ENCODE peak calls at places on chromosomes 13 and 19, in ten cellular contexts. B is omental fat pad, K is A549, M is heart left ventricle, Y is HFF-Myc, T is transverse colon, Q is BE2C, G is astrocyte of the spinal cord, J is lung, I is stomach. C is an unnamed sample.

GRCh38 chr13:42650470-42650869 is 76.5 kb downstream of the TNFSF11 start:
- DNase-seq in B (no peak), K (no peak), M (no peak), Y (peak), T (no peak), Q (no peak), G (no peak), J (no peak), I (no peak), C (no peak)

GRCh38 chr19:10662384-10663251 is 8.5 kb downstream of the ILF3 start:
- DNase-seq in B (no peak), K (no peak), M (no peak), Y (no peak), T (no peak), Q (no peak), G (no peak), J (no peak), I (no peak), C (no peak)

GRCh38 chr13:22002893-22003292 is 332.0 kb downstream of the FGF9 start:
- DNase-seq in B (no peak), K (no peak), M (no peak), Y (no peak), T (no peak), Q (no peak), G (no peak), J (no peak), I (no peak), C (no peak)

GRCh38 chr13:58712191-58712590 is 1080.6 kb downstream of the PCDH17 start:
- DNase-seq in B (no peak), K (peak), M (no peak), Y (no peak), T (no peak), Q (no peak), G (no peak), J (no peak), I (no peak), C (peak)

GRCh38 chr19:11560404-11560988 is 1.5 kb upstream of the ELOF1 start:
- DNase-seq in B (no peak), K (peak), M (no peak), Y (peak), T (peak), Q (peak), G (peak), J (peak), I (peak), C (peak)

GRCh38 chr13:107866007-107866665 is 349.2 kb downstream of the LIG4 start:
- DNase-seq in B (no peak), K (peak), M (no peak), Y (no peak), T (no peak), Q (peak), G (peak), J (no peak), I (no peak), C (peak)

GRCh38 chr13:45833663-45834062 is 17.9 kb downstream of the SIAH3 start:
- DNase-seq in B (no peak), K (no peak), M (peak), Y (no peak), T (no peak), Q (no peak), G (peak), J (no peak), I (no peak), C (no peak)

GRCh38 chr13:97222934-97223710 is 989 bp downstream of the MBNL2 start:
- DNase-seq in B (no peak), K (no peak), M (no peak), Y (no peak), T (no peak), Q (no peak), G (no peak), J (no peak), I (no peak), C (no peak)

GRCh38 chr13:42477588-42478190 is 96.3 kb upstream of the TNFSF11 start:
- DNase-seq in B (no peak), K (no peak), M (peak), Y (no peak), T (no peak), Q (no peak), G (peak), J (no peak), I (no peak), C (no peak)

GRCh38 chr19:17309198-17309961 is at the start of gene DDA1:
- DNase-seq in B (peak), K (peak), M (peak), Y (peak), T (peak), Q (peak), G (peak), J (peak), I (peak), C (peak)

GRCh38 chr13:44867825-44868224 is 121.4 kb downstream of the NUFIP1 start:
- DNase-seq in B (no peak), K (no peak), M (no peak), Y (no peak), T (no peak), Q (no peak), G (no peak), J (no peak), I (no peak), C (no peak)

GRCh38 chr13:100753391-100753790 is 78.8 kb upstream of the TMTC4 start:
- DNase-seq in B (no peak), K (no peak), M (no peak), Y (no peak), T (no peak), Q (no peak), G (no peak), J (no peak), I (no peak), C (no peak)

GRCh38 chr19:21430674-21431073 is 33.7 kb downstream of the ZNF493 start:
- DNase-seq in B (no peak), K (no peak), M (no peak), Y (no peak), T (no peak), Q (no peak), G (no peak), J (no peak), I (no peak), C (no peak)

GRCh38 chr19:21439372-21439771 is 42.4 kb downstream of the ZNF493 start:
- DNase-seq in B (no peak), K (no peak), M (no peak), Y (no peak), T (no peak), Q (no peak), G (no peak), J (no peak), I (peak), C (no peak)

GRCh38 chr19:21434516-21434915 is 37.6 kb downstream of the ZNF493 start:
- DNase-seq in B (no peak), K (no peak), M (no peak), Y (no peak), T (no peak), Q (no peak), G (no peak), J (no peak), I (no peak), C (no peak)

GRCh38 chr19:21432590-21432989 is 35.7 kb downstream of the ZNF493 start:
- DNase-seq in B (no peak), K (no peak), M (no peak), Y (no peak), T (no peak), Q (no peak), G (no peak), J (no peak), I (no peak), C (no peak)

GRCh38 chr19:21434967-21435544 is 38.1 kb downstream of the ZNF493 start:
- DNase-seq in B (no peak), K (no peak), M (no peak), Y (no peak), T (no peak), Q (no peak), G (no peak), J (no peak), I (no peak), C (no peak)
- TF ChIP-seq CTCF in B (no peak), K (no peak), M (no peak), Y (no peak), T (no peak), Q (no peak), G (no peak), J (no peak), I (no peak), C (no peak)

DNA sequence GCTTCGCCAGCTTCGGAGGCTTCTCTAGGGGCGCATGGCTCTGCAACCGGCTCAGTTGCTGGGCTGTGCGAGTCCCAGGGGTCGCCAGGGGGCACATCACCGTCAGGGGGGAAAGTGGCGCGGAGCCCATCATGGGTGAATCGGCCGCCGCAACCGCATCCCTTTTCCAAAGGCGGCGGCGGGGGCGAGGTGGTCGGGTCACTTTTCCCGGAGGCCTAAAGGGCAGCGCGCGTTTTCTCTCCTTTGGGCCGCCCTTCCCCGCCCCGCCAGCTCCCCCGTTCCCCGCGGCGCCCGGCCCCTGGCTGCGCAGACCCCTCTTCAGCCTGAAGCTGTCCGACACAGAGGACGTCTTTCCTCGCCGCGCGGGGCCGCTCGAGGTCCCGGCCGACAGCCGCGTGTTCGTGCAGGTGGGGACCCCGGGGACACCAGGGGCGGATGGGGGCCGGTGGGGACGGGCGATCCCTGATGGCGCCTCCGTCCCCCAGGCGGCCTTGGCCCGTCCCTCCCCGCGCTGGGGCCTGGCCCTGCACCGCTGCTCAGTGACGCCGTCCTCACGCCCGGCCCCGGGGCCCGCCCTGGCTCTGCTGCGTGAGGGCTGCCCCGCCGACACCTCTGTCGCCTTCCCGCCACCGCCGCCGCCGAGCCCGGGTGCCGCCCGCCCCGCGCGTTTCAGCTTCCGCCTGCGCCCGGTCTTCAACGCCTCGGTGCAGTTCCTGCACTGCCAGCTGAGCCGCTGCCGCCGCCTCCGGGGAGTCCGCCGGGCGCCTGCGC is 1.7 kb downstream of the TGFBR3L start:
- DNase-seq in B (no peak), K (no peak), M (no peak), Y (no peak), T (peak), Q (no peak), G (no peak), J (no peak), I (peak), C (peak)
- TF ChIP-seq CTCF in B (no peak), K (no peak), M (no peak), Y (no peak), T (no peak), Q (no peak), G (no peak), J (no peak), I (no peak), C (no peak)

GRCh38 chr19:51628153-51628939 is 1.9 kb downstream of the SIGLEC5 start:
- DNase-seq in B (no peak), K (no peak), M (no peak), Y (no peak), T (no peak), Q (no peak), G (no peak), J (no peak), I (no peak), C (no peak)

GRCh38 chr19:51632126-51632525 is 1.9 kb upstream of the SIGLEC5 start:
- DNase-seq in B (no peak), K (no peak), M (no peak), Y (no peak), T (no peak), Q (no peak), G (no peak), J (no peak), I (no peak), C (no peak)

GRCh38 chr19:51621178-51621577 is 9.0 kb downstream of the SIGLEC5 start:
- DNase-seq in B (no peak), K (no peak), M (no peak), Y (no peak), T (no peak), Q (no peak), G (no peak), J (no peak), I (no peak), C (no peak)

GRCh38 chr19:51627491-51628138 is 2.6 kb downstream of the SIGLEC5 start:
- DNase-seq in B (no peak), K (no peak), M (no peak), Y (no peak), T (no peak), Q (no peak), G (no peak), J (no peak), I (no peak), C (no peak)

GRCh38 chr19:51626675-51627074 is 3.5 kb downstream of the SIGLEC5 start:
- DNase-seq in B (no peak), K (no peak), M (no peak), Y (no peak), T (no peak), Q (no peak), G (no peak), J (no peak), I (no peak), C (no peak)
- TF ChIP-seq CTCF in B (no peak), K (no peak), M (no peak), Y (no peak), T (no peak), Q (no peak), G (no peak), J (no peak), I (no peak), C (no peak)

DNA sequence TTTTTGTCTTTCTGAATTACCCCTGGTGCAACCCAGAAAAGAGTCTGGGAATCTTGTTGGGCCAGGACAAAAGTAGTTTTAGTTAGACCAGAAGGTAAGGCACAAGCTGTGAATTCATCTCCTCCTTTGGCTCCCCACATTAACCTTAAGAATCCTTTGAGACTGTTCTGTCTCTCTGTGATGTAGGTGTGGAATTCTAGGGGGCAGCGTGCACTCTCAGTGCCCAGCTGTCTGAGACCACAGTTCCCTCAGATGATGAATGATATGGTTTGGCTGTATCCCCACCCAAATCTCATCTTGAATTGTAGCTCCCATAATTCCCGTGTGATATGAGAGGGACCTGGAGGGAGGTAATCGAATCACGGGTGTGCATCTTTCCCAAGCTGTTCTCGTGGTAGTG is 43.9 kb downstream of the ZNF506 start:
- DNase-seq in B (no peak), K (no peak), M (no peak), Y (no peak), T (no peak), Q (no peak), G (no peak), J (no peak), I (no peak), C (no peak)
- TF ChIP-seq CTCF in B (no peak), K (no peak), M (no peak), Y (no peak), T (no peak), Q (no peak), G (no peak), J (no peak), I (no peak), C (no peak)

DNA sequence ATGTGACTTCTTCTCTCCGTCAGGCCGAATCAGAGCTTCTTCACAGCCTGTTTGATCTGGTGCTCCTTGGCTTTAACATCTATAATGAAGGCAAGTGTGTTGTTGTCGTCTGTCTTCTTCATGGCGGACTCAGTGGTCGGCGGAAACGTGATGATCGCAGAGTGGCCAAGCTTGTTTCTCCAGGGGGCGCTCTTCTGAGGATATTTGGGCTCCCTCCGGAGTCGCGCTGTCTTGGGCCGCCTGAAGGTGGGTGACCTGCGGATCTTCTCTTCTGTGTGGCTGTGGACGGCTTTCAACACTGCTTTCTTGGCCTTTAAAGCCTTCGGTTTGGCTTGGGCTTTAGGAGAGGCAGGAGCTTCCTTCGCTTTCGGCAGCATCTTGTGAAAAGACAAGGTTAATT is 9.8 kb downstream of the TPRX1 start:
- DNase-seq in B (no peak), K (peak), M (no peak), Y (no peak), T (no peak), Q (no peak), G (no peak), J (no peak), I (no peak), C (no peak)
- TF ChIP-seq CTCF in B (no peak), K (peak), M (no peak), Y (no peak), T (no peak), Q (peak), G (no peak), J (no peak), I (no peak), C (no peak)

GRCh38 chr19:13717194-13717643 is 47.1 kb upstream of the MRI1 start:
- DNase-seq in B (no peak), K (no peak), M (no peak), Y (no peak), T (no peak), Q (no peak), G (no peak), J (no peak), I (no peak), C (no peak)

GRCh38 chr19:13712767-13713201 is 51.5 kb upstream of the MRI1 start:
- DNase-seq in B (no peak), K (no peak), M (peak), Y (no peak), T (no peak), Q (no peak), G (no peak), J (no peak), I (no peak), C (no peak)

GRCh38 chr19:13723206-13723605 is 41.1 kb upstream of the MRI1 start:
- DNase-seq in B (no peak), K (peak), M (no peak), Y (no peak), T (no peak), Q (no peak), G (no peak), J (no peak), I (no peak), C (no peak)

DNA sequence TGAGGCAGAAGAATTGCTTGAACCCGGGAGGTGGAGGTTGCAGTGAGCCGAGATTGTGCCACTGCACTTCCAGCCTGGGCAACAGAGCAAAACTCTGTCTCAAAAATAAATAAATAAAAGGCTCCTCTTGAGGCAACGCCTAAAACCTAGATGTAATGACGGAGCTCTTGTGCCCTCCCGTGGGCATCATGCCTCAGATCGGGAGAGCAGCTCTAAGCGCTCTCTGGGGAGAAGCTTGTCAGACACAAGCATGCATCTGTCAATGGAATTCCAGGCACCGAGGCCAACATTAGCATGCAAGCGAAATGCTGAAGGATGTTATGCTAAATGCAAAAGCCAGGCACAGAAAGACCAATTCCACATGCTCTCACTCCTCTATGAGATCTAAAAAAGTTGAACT is 45.6 kb upstream of the MRI1 start:
- DNase-seq in B (no peak), K (peak), M (peak), Y (no peak), T (peak), Q (peak), G (peak), J (no peak), I (no peak), C (no peak)
- TF ChIP-seq CTCF in B (no peak), K (peak), M (peak), Y (peak), T (peak), Q (peak), G (peak), J (peak), I (no peak), C (no peak)

DNA sequence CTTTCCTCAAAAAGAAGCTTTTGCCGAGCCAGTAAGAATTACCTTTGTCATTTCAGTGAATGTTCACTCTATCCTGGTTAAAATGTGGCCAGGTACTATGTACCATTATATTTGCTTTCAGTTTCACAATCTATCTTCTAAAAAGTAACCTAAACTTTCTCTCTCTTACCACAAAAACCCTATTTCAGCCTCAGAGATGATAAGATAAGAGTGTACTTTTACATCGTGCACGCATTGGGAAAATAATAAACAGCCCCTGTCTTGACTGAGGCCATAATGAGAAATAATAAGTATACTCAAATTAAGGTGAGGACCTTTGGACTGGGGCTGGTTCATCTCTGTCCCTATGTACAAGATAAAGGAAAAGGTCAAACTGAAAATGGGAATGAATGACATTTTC is 77.7 kb downstream of the ZNF726 start:
- DNase-seq in B (no peak), K (no peak), M (no peak), Y (no peak), T (no peak), Q (no peak), G (no peak), J (no peak), I (no peak), C (no peak)
- TF ChIP-seq CTCF in B (no peak), K (no peak), M (no peak), Y (no peak), T (no peak), Q (no peak), G (no peak), J (no peak), I (no peak), C (no peak)